ENCODE peak calls at places on chromosomes 2 and 18, in five cellular contexts. J is fibroblast of lung, D is ovary, A is dorsolateral prefrontal cortex, I is nephron progenitor cell. M is an unnamed sample.

GRCh38 chr2:97759727-97760407 is 46.5 kb downstream of the ZAP70 start:
- DNase-seq in J (no peak), D (no peak), A (no peak), I (no peak), M (no peak)

GRCh38 chr2:69097148-69097610 is 84.2 kb downstream of the ANTXR1 start:
- DNase-seq in J (no peak), D (no peak), A (peak; percentile 27), I (no peak), M (no peak)

GRCh38 chr2:133484106-133484505 is 84.2 kb downstream of the NCKAP5 start:
- DNase-seq in J (no peak), D (no peak), A (no peak), I (no peak), M (no peak)

GRCh38 chr2:51812138-51812866 is 780.4 kb upstream of the NRXN1 start:
- DNase-seq in J (peak; percentile 39), D (no peak), A (no peak), I (no peak), M (no peak)

GRCh38 chr2:25349397-25349796 is 7.7 kb upstream of the DNMT3A start:
- DNase-seq in J (peak; percentile 63), D (no peak), A (no peak), I (no peak), M (no peak)

GRCh38 chr2:62409442-62409841 is 96.6 kb downstream of the TMEM17 start:
- DNase-seq in J (no peak), D (no peak), A (no peak), I (no peak), M (no peak)

GRCh38 chr2:112343827-112344585 is 68.6 kb downstream of the ZC3H6 start:
- DNase-seq in J (no peak), D (no peak), A (no peak), I (no peak), M (no peak)

GRCh38 chr2:9264301-9264700 is 57.7 kb downstream of the ASAP2 start:
- DNase-seq in J (no peak), D (no peak), A (no peak), I (no peak), M (no peak)

GRCh38 chr2:54920660-54921059 is 129.6 kb downstream of the RTN4 start:
- DNase-seq in J (no peak), D (no peak), A (no peak), I (no peak), M (no peak)

GRCh38 chr2:42021490-42021889 is 26.3 kb upstream of the PKDCC start:
- DNase-seq in J (peak; percentile 61), D (peak; percentile 48), A (no peak), I (no peak), M (no peak)

GRCh38 chr2:18402888-18403287 is 157.6 kb downstream of the RDH14 start:
- DNase-seq in J (no peak), D (no peak), A (no peak), I (no peak), M (no peak)

GRCh38 chr18:62963522-62963921 is 248.2 kb downstream of the PHLPP1 start:
- DNase-seq in J (no peak), D (no peak), A (no peak), I (no peak), M (no peak)

GRCh38 chr2:203894262-203894661 is 26.7 kb downstream of the CTLA4 start:
- DNase-seq in J (no peak), D (no peak), A (no peak), I (no peak), M (no peak)

GRCh38 chr2:203891474-203891873 is 23.9 kb downstream of the CTLA4 start:
- DNase-seq in J (no peak), D (no peak), A (no peak), I (no peak), M (no peak)

GRCh38 chr2:203892207-203892606 is 24.6 kb downstream of the CTLA4 start:
- DNase-seq in J (no peak), D (no peak), A (no peak), I (no peak), M (no peak)

GRCh38 chr2:203893823-203894222 is 26.3 kb downstream of the CTLA4 start:
- DNase-seq in J (no peak), D (no peak), A (no peak), I (no peak), M (no peak)

DNA sequence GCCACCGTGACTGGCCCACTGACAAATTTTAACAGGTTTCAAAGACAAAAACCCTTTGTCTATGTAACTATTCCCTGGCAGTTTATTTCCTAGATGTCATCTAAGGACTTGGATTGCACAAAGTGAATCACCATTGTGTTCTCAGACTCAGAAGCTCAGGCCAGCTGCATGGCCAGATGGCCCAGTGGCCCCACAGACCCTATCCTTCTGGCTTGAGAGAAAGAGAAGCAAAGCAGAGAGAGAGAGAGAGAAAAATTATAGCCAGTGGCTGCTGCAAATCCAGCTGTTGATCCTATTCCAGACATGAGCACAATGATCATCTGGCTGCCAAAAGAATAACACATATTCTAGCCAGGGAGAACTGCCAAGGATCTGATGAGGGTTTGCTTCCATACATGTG is 25.8 kb downstream of the CTLA4 start:
- DNase-seq in J (peak; percentile 82), D (no peak), A (peak; percentile 81), I (no peak), M (no peak)
- TF ChIP-seq CTCF in J (no peak), D (no peak), A (no peak), I (no peak), M (no peak)

GRCh38 chr2:203683932-203684556 is 22.4 kb upstream of the CD28 start:
- DNase-seq in J (peak; percentile 69), D (no peak), A (no peak), I (no peak), M (no peak)
- TF ChIP-seq CTCF in J (no peak), D (no peak), A (no peak), I (no peak), M (no peak)

GRCh38 chr2:101519173-101519492 is 44.2 kb upstream of the RFX8 start:
- DNase-seq in J (no peak), D (no peak), A (no peak), I (no peak), M (no peak)
- TF ChIP-seq CTCF in J (no peak), D (no peak), A (no peak), I (no peak), M (no peak)

GRCh38 chr2:235573331-235574221 is 79.7 kb downstream of the AGAP1 start:
- DNase-seq in J (no peak), D (no peak), A (no peak), I (no peak), M (no peak)
- TF ChIP-seq CTCF in J (no peak), D (no peak), A (no peak), I (no peak), M (no peak)

DNA sequence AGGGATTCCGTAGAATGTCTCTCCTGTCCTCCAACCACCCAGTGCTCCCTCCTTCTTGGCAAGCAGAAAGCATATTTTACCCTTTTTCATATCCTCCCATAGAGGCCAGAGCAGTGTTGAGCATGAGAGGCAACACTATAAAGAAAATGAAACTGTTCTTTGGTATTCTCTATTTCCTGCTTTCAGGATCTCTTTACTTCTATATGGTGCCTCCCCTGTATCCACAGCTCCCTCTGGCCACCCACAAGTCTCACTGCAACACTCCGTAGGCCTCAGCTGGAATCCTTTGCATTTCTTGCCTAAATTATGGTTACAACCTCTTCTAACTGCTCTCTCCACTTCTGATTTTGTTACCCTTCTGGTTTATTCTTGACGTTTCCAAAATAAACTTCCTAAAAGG is 74.9 kb upstream of the C2orf15 start:
- DNase-seq in J (peak; percentile 74), D (no peak), A (peak; percentile 35), I (no peak), M (no peak)
- TF ChIP-seq CTCF in J (peak; percentile 69), D (no peak), A (no peak), I (peak; percentile 28), M (no peak)

DNA sequence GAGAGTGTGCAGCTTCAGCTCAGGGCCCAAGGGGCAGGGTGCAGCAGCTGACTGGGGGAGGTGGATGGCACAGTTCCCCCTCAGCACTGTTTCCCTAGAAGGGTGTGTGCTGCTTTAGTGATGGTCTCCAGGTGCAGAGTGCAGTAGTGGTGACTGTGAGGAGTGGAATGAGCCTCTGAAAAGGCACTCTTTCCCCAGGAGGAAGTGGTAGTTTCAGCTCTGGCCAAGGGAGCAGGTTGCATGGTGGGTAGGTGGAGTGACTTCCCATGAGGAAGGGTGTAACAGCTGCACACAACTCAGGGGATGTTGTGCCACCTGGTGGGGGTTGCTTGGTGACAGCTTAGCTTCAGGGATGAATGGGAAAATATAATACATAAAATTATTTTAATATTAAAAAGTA is 251.5 kb upstream of the NXPH2 start:
- DNase-seq in J (no peak), D (no peak), A (no peak), I (no peak), M (no peak)
- TF ChIP-seq CTCF in J (no peak), D (no peak), A (no peak), I (no peak), M (no peak)

GRCh38 chr2:181955010-181955409 is 30.6 kb upstream of the PPP1R1C start:
- DNase-seq in J (peak; percentile 70), D (no peak), A (no peak), I (no peak), M (no peak)

GRCh38 chr2:181957668-181958067 is 28.0 kb upstream of the PPP1R1C start:
- DNase-seq in J (no peak), D (no peak), A (no peak), I (no peak), M (no peak)

GRCh38 chr2:181952413-181953226 is 33.0 kb upstream of the PPP1R1C start:
- DNase-seq in J (no peak), D (no peak), A (no peak), I (no peak), M (no peak)

GRCh38 chr2:181954538-181954883 is 31.1 kb upstream of the PPP1R1C start:
- DNase-seq in J (no peak), D (no peak), A (no peak), I (no peak), M (no peak)

GRCh38 chr2:181953773-181954537 is 31.7 kb upstream of the PPP1R1C start:
- DNase-seq in J (peak; percentile 75), D (peak; percentile 51), A (peak; percentile 34), I (peak; percentile 85), M (no peak)
- TF ChIP-seq CTCF in J (peak; percentile 67), D (no peak), A (peak; percentile 39), I (peak; percentile 57), M (peak; percentile 64)

GRCh38 chr2:83517727-83518368 is 941.2 kb downstream of the SUCLG1 start:
- DNase-seq in J (no peak), D (no peak), A (no peak), I (no peak), M (no peak)

GRCh38 chr2:83516503-83516902 is 942.6 kb downstream of the SUCLG1 start:
- DNase-seq in J (no peak), D (no peak), A (no peak), I (no peak), M (no peak)
- TF ChIP-seq CTCF in J (no peak), D (no peak), A (no peak), I (no peak), M (no peak)

M was measured in right lobe of liver.